ENCODE peak calls at places on chromosome X, in eight cellular contexts. One of them, this sample, is unnamed.

GRCh38 chrX:130174051-130174704 is 2.4 kb downstream of the RAB33A start:
- DNase-seq in right lobe of liver: no peak
- DNase-seq in cardiac muscle cell: peak; percentile 75
- DNase-seq in GM13976: no peak
- DNase-seq in GM20000: no peak
- DNase-seq in A549: no peak
- DNase-seq in nephron progenitor cell: no peak
- DNase-seq in astrocyte of the spinal cord: peak; percentile 44
- DNase-seq in this sample: no peak

GRCh38 chrX:131792356-131792749 is 230.7 kb upstream of the STK26 start:
- DNase-seq in right lobe of liver: peak; percentile 84
- DNase-seq in cardiac muscle cell: no peak
- DNase-seq in GM13976: no peak
- DNase-seq in GM20000: no peak
- DNase-seq in A549: peak; percentile 96
- DNase-seq in nephron progenitor cell: no peak
- DNase-seq in astrocyte of the spinal cord: peak; percentile 92
- DNase-seq in this sample: no peak

GRCh38 chrX:128106630-128107029 is 54.4 kb upstream of the ACTRT1 start:
- DNase-seq in right lobe of liver: no peak
- DNase-seq in cardiac muscle cell: no peak
- DNase-seq in GM13976: peak; percentile 1
- DNase-seq in GM20000: no peak
- DNase-seq in A549: peak; percentile 38
- DNase-seq in nephron progenitor cell: peak; percentile 2
- DNase-seq in astrocyte of the spinal cord: no peak
- DNase-seq in this sample: peak; percentile 10

GRCh38 chrX:2559124-2559523 is 58.3 kb upstream of the DHRSX start:
- DNase-seq in right lobe of liver: no peak
- DNase-seq in cardiac muscle cell: no peak
- DNase-seq in GM13976: no peak
- DNase-seq in GM20000: no peak
- DNase-seq in A549: no peak
- DNase-seq in nephron progenitor cell: no peak
- DNase-seq in astrocyte of the spinal cord: no peak
- DNase-seq in this sample: no peak

GRCh38 chrX:129779747-129780146 is at the start of gene SASH3:
- DNase-seq in right lobe of liver: peak; percentile 55
- DNase-seq in cardiac muscle cell: no peak
- DNase-seq in GM13976: peak; percentile 52
- DNase-seq in GM20000: peak; percentile 38
- DNase-seq in A549: no peak
- DNase-seq in nephron progenitor cell: no peak
- DNase-seq in astrocyte of the spinal cord: no peak
- DNase-seq in this sample: no peak

GRCh38 chrX:21770631-21771321 is 12.9 kb upstream of the SMPX start:
- DNase-seq in right lobe of liver: peak; percentile 18
- DNase-seq in cardiac muscle cell: no peak
- DNase-seq in GM13976: no peak
- DNase-seq in GM20000: no peak
- DNase-seq in A549: peak; percentile 44
- DNase-seq in nephron progenitor cell: no peak
- DNase-seq in astrocyte of the spinal cord: no peak
- DNase-seq in this sample: no peak

GRCh38 chrX:37388413-37388812 is 39.2 kb downstream of the PRRG1 start:
- DNase-seq in right lobe of liver: no peak
- DNase-seq in cardiac muscle cell: no peak
- DNase-seq in GM13976: no peak
- DNase-seq in GM20000: no peak
- DNase-seq in A549: no peak
- DNase-seq in nephron progenitor cell: no peak
- DNase-seq in astrocyte of the spinal cord: no peak
- DNase-seq in this sample: no peak

GRCh38 chrX:118523920-118524319 is 28.3 kb downstream of the DOCK11 start:
- DNase-seq in right lobe of liver: no peak
- DNase-seq in cardiac muscle cell: no peak
- DNase-seq in GM13976: no peak
- DNase-seq in GM20000: no peak
- DNase-seq in A549: no peak
- DNase-seq in nephron progenitor cell: no peak
- DNase-seq in astrocyte of the spinal cord: no peak
- DNase-seq in this sample: no peak

GRCh38 chrX:132909643-132910042 is 48.8 kb downstream of the HS6ST2 start:
- DNase-seq in right lobe of liver: no peak
- DNase-seq in cardiac muscle cell: peak; percentile 73
- DNase-seq in GM13976: no peak
- DNase-seq in GM20000: no peak
- DNase-seq in A549: no peak
- DNase-seq in nephron progenitor cell: no peak
- DNase-seq in astrocyte of the spinal cord: peak; percentile 84
- DNase-seq in this sample: no peak

GRCh38 chrX:86210772-86211171 is 62.5 kb downstream of the DACH2 start:
- DNase-seq in right lobe of liver: no peak
- DNase-seq in cardiac muscle cell: no peak
- DNase-seq in GM13976: no peak
- DNase-seq in GM20000: no peak
- DNase-seq in A549: no peak
- DNase-seq in nephron progenitor cell: no peak
- DNase-seq in astrocyte of the spinal cord: no peak
- DNase-seq in this sample: no peak

GRCh38 chrX:54715621-54716020 is 82.4 kb downstream of the ITIH6 start:
- DNase-seq in right lobe of liver: no peak
- DNase-seq in cardiac muscle cell: no peak
- DNase-seq in GM13976: no peak
- DNase-seq in GM20000: no peak
- DNase-seq in A549: peak; percentile 5
- DNase-seq in nephron progenitor cell: no peak
- DNase-seq in astrocyte of the spinal cord: no peak
- DNase-seq in this sample: no peak

GRCh38 chrX:115624916-115625315 is 63.9 kb downstream of the PLS3 start:
- DNase-seq in right lobe of liver: no peak
- DNase-seq in cardiac muscle cell: no peak
- DNase-seq in GM13976: no peak
- DNase-seq in GM20000: no peak
- DNase-seq in A549: no peak
- DNase-seq in nephron progenitor cell: no peak
- DNase-seq in astrocyte of the spinal cord: no peak
- DNase-seq in this sample: no peak

GRCh38 chrX:24023972-24024664 is 2.9 kb downstream of the KLHL15 start:
- DNase-seq in right lobe of liver: no peak
- DNase-seq in cardiac muscle cell: peak; percentile 22
- DNase-seq in GM13976: no peak
- DNase-seq in GM20000: no peak
- DNase-seq in A549: no peak
- DNase-seq in nephron progenitor cell: no peak
- DNase-seq in astrocyte of the spinal cord: peak; percentile 36
- DNase-seq in this sample: no peak

GRCh38 chrX:69189972-69190371 is 24.7 kb upstream of the PJA1 start:
- DNase-seq in right lobe of liver: no peak
- DNase-seq in cardiac muscle cell: peak; percentile 72
- DNase-seq in GM13976: no peak
- DNase-seq in GM20000: no peak
- DNase-seq in A549: no peak
- DNase-seq in nephron progenitor cell: no peak
- DNase-seq in astrocyte of the spinal cord: no peak
- DNase-seq in this sample: peak; percentile 26

GRCh38 chrX:4175221-4175620 is 461.8 kb upstream of the PRKX start:
- DNase-seq in right lobe of liver: no peak
- DNase-seq in cardiac muscle cell: no peak
- DNase-seq in GM13976: no peak
- DNase-seq in GM20000: no peak
- DNase-seq in A549: no peak
- DNase-seq in nephron progenitor cell: no peak
- DNase-seq in astrocyte of the spinal cord: no peak
- DNase-seq in this sample: no peak

GRCh38 chrX:108731144-108731543 is 5.2 kb downstream of the IRS4 start:
- DNase-seq in right lobe of liver: no peak
- DNase-seq in cardiac muscle cell: no peak
- DNase-seq in GM13976: no peak
- DNase-seq in GM20000: no peak
- DNase-seq in A549: no peak
- DNase-seq in nephron progenitor cell: no peak
- DNase-seq in astrocyte of the spinal cord: no peak
- DNase-seq in this sample: no peak

DNA sequence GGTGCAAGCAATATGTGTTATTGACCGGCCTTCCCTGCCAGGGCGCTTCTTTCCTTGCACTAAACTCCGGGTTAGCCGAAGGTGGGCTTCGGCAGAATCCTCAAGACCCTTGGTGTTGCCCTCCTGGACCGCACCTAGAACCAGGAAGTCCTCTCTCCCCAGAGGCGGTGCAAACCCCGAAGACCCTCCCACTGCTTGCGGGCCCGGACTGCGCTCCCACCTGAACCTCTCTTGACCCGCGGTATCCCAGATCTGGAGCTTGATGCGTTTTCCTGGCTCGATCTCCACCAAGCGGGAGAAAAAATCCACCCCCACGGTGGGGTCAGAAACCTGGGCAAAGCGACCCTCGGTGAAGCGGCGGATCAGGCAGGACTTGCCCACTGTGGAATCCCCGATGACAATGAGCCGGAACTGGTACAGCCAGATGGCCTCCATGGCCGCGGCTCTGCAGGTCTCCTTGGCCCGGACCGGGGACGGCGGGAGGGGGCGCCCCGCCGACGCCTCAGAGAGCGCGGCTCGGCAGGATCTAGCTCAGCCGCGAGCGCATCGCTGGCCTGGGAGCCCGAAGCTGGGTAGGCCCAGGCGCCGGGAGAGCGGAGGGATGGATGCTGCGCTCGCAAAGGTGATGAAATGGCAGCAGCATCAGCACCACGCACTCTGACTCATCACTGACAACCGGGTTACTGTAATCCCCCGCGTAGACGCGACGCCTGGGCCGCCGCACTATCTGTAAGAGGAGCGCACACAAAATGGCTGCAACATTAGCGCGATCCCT is at the start of gene RAB39B:
- DNase-seq in right lobe of liver: peak; percentile 58
- DNase-seq in cardiac muscle cell: peak; percentile 61
- DNase-seq in GM13976: peak; percentile 71
- DNase-seq in GM20000: peak; percentile 56
- DNase-seq in A549: peak; percentile 74
- DNase-seq in nephron progenitor cell: peak; percentile 51
- DNase-seq in astrocyte of the spinal cord: peak; percentile 39
- DNase-seq in this sample: peak; percentile 23
- TF ChIP-seq CTCF in right lobe of liver: no peak
- TF ChIP-seq CTCF in cardiac muscle cell: no peak
- TF ChIP-seq CTCF in GM13976: peak; percentile 11
- TF ChIP-seq CTCF in GM20000: peak; percentile 3
- TF ChIP-seq CTCF in A549: peak; percentile 10
- TF ChIP-seq CTCF in nephron progenitor cell: no peak
- TF ChIP-seq CTCF in astrocyte of the spinal cord: no peak
- TF ChIP-seq CTCF in this sample: no peak

DNA sequence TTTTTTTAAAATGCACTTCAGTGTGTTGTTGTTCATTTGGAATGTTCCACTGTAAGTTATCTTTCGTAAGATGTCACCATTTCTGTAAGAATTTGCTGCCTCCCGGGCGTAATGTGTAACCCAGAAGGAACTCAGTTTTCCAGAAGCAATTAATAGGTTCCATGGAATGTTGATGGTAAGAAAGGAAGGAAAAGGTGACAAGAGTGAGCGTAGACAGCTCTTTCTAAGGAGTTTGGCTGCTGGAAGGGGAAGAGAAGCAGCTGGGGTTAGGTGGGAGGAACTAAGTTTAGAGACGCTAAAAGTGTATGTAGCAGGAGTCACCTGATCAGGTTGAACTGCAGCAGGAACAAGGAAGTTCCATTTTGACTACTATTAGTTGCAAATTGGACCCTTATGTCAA is 35.9 kb downstream of the PNMA5 start:
- DNase-seq in right lobe of liver: no peak
- DNase-seq in cardiac muscle cell: peak; percentile 9
- DNase-seq in GM13976: no peak
- DNase-seq in GM20000: peak; percentile 7
- DNase-seq in A549: no peak
- DNase-seq in nephron progenitor cell: no peak
- DNase-seq in astrocyte of the spinal cord: no peak
- DNase-seq in this sample: no peak
- TF ChIP-seq CTCF in right lobe of liver: no peak
- TF ChIP-seq CTCF in cardiac muscle cell: no peak
- TF ChIP-seq CTCF in GM13976: no peak
- TF ChIP-seq CTCF in GM20000: no peak
- TF ChIP-seq CTCF in A549: no peak
- TF ChIP-seq CTCF in nephron progenitor cell: no peak
- TF ChIP-seq CTCF in astrocyte of the spinal cord: no peak
- TF ChIP-seq CTCF in this sample: no peak

DNA sequence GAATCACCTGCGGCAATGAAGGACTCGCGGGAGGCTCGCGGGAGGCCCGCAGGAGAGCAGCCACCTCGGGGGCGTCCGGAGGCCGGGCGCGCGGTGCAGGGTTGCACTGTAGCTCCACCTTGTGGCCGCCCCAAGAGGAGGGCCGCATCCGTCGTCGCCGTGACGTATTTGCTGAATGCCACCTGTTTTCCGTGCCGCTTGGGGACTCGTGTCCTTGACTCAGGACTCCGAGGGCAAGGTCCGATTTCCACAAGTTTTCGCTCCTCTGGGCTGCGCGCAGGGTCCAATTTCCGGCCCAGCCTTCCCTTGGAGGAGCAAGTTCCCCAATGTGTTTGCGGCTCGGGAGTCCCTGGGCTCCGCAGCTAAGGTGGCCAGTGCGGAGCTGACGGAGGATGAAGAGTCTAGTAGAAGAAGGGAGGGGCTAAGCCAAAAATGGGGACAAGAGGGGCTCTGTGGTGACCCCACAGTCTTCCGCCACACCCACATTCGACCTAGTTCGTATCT is 10.7 kb upstream of the DLG3 start:
- DNase-seq in right lobe of liver: peak; percentile 75
- DNase-seq in cardiac muscle cell: peak; percentile 64
- DNase-seq in GM13976: peak; percentile 84
- DNase-seq in GM20000: peak; percentile 78
- DNase-seq in A549: peak; percentile 70
- DNase-seq in nephron progenitor cell: peak; percentile 74
- DNase-seq in astrocyte of the spinal cord: peak; percentile 42
- DNase-seq in this sample: peak; percentile 56
- TF ChIP-seq CTCF in right lobe of liver: peak; percentile 73
- TF ChIP-seq CTCF in cardiac muscle cell: peak; percentile 57
- TF ChIP-seq CTCF in GM13976: peak; percentile 61
- TF ChIP-seq CTCF in GM20000: peak; percentile 55
- TF ChIP-seq CTCF in A549: peak; percentile 65
- TF ChIP-seq CTCF in nephron progenitor cell: peak; percentile 53
- TF ChIP-seq CTCF in astrocyte of the spinal cord: peak; percentile 62
- TF ChIP-seq CTCF in this sample: peak; percentile 72

GRCh38 chrX:134752558-134752957 is 94.3 kb upstream of the PLAC1 start:
- DNase-seq in right lobe of liver: no peak
- DNase-seq in cardiac muscle cell: no peak
- DNase-seq in GM13976: no peak
- DNase-seq in GM20000: no peak
- DNase-seq in A549: no peak
- DNase-seq in nephron progenitor cell: no peak
- DNase-seq in astrocyte of the spinal cord: no peak
- DNase-seq in this sample: no peak

GRCh38 chrX:134758652-134759051 is 100.4 kb upstream of the PLAC1 start:
- DNase-seq in right lobe of liver: no peak
- DNase-seq in cardiac muscle cell: no peak
- DNase-seq in GM13976: no peak
- DNase-seq in GM20000: no peak
- DNase-seq in A549: no peak
- DNase-seq in nephron progenitor cell: no peak
- DNase-seq in astrocyte of the spinal cord: no peak
- DNase-seq in this sample: no peak

GRCh38 chrX:134749651-134750450 is 91.6 kb upstream of the PLAC1 start:
- DNase-seq in right lobe of liver: no peak
- DNase-seq in cardiac muscle cell: peak; percentile 57
- DNase-seq in GM13976: no peak
- DNase-seq in GM20000: no peak
- DNase-seq in A549: no peak
- DNase-seq in nephron progenitor cell: no peak
- DNase-seq in astrocyte of the spinal cord: no peak
- DNase-seq in this sample: no peak

GRCh38 chrX:134753185-134754008 is 95.1 kb upstream of the PLAC1 start:
- DNase-seq in right lobe of liver: no peak
- DNase-seq in cardiac muscle cell: peak; percentile 71
- DNase-seq in GM13976: no peak
- DNase-seq in GM20000: no peak
- DNase-seq in A549: peak; percentile 74
- DNase-seq in nephron progenitor cell: no peak
- DNase-seq in astrocyte of the spinal cord: peak; percentile 50
- DNase-seq in this sample: no peak
- TF ChIP-seq CTCF in right lobe of liver: no peak
- TF ChIP-seq CTCF in cardiac muscle cell: peak; percentile 30
- TF ChIP-seq CTCF in GM13976: no peak
- TF ChIP-seq CTCF in GM20000: no peak
- TF ChIP-seq CTCF in A549: peak; percentile 68
- TF ChIP-seq CTCF in nephron progenitor cell: no peak
- TF ChIP-seq CTCF in astrocyte of the spinal cord: peak; percentile 20
- TF ChIP-seq CTCF in this sample: no peak

This sample was measured in neural crest cell.